ENCODE peak calls at places on chromosomes 5 and 9, in eight cellular contexts. One of them, this sample, is unnamed.
A peak's percentile ranks its signal among the peaks of the same experiment; 100 is the strongest.

GRCh38 chr9:135888766-135889394 is 18.5 kb downstream of the CAMSAP1 start:
- DNase-seq in EL: no peak
- DNase-seq in NB4: no peak
- DNase-seq in endothelial cell: no peak
- DNase-seq in SJSA1: no peak
- DNase-seq in pancreas: no peak
- DNase-seq in activated T-helper 1 cell treated with anti-CD3 and anti-CD28 coated beads, Interleukin-12 subunit alpha, Interleukin-12 subunit beta, Interleukin-2, Interleukin-4 antibody, amounts not matched to agents 30 ng/mL and 10 ng/mL and 1 ng/mL, durations not matched to agents 14 hours and 24 hours and 36 hours: no peak
- DNase-seq in T-helper 1 cell: no peak
- DNase-seq in this sample: no peak

GRCh38 chr5:99317136-99317535 is 388.3 kb upstream of the CHD1 start:
- DNase-seq in endothelial cell: no peak
- DNase-seq in pancreas: no peak
- DNase-seq in NB4: peak; percentile 16
- DNase-seq in T-helper 1 cell: no peak
- DNase-seq in SJSA1: no peak
- DNase-seq in EL: no peak
- DNase-seq in activated T-helper 1 cell treated with anti-CD3 and anti-CD28 coated beads, Interleukin-12 subunit alpha, Interleukin-12 subunit beta, Interleukin-2, Interleukin-4 antibody, amounts not matched to agents 30 ng/mL and 10 ng/mL and 1 ng/mL, durations not matched to agents 14 hours and 24 hours and 36 hours: no peak
- DNase-seq in this sample: no peak

GRCh38 chr9:6696178-6696577 is 50.6 kb upstream of the GLDC start:
- DNase-seq in T-helper 1 cell: no peak
- DNase-seq in endothelial cell: no peak
- DNase-seq in EL: no peak
- DNase-seq in SJSA1: no peak
- DNase-seq in pancreas: no peak
- DNase-seq in NB4: no peak
- DNase-seq in activated T-helper 1 cell treated with anti-CD3 and anti-CD28 coated beads, Interleukin-12 subunit alpha, Interleukin-12 subunit beta, Interleukin-2, Interleukin-4 antibody, amounts not matched to agents 30 ng/mL and 10 ng/mL and 1 ng/mL, durations not matched to agents 14 hours and 24 hours and 36 hours: no peak
- DNase-seq in this sample: no peak

GRCh38 chr9:90141723-90142122 is 500.9 kb downstream of the DIRAS2 start:
- DNase-seq in T-helper 1 cell: no peak
- DNase-seq in activated T-helper 1 cell treated with anti-CD3 and anti-CD28 coated beads, Interleukin-12 subunit alpha, Interleukin-12 subunit beta, Interleukin-2, Interleukin-4 antibody, amounts not matched to agents 30 ng/mL and 10 ng/mL and 1 ng/mL, durations not matched to agents 14 hours and 24 hours and 36 hours: no peak
- DNase-seq in SJSA1: no peak
- DNase-seq in EL: no peak
- DNase-seq in NB4: peak; percentile 42
- DNase-seq in pancreas: no peak
- DNase-seq in endothelial cell: no peak
- DNase-seq in this sample: no peak

GRCh38 chr5:172887735-172888134 is 53.7 kb downstream of the ERGIC1 start:
- DNase-seq in SJSA1: no peak
- DNase-seq in NB4: no peak
- DNase-seq in T-helper 1 cell: no peak
- DNase-seq in EL: peak; percentile 87
- DNase-seq in endothelial cell: peak; percentile 69
- DNase-seq in pancreas: no peak
- DNase-seq in activated T-helper 1 cell treated with anti-CD3 and anti-CD28 coated beads, Interleukin-12 subunit alpha, Interleukin-12 subunit beta, Interleukin-2, Interleukin-4 antibody, amounts not matched to agents 30 ng/mL and 10 ng/mL and 1 ng/mL, durations not matched to agents 14 hours and 24 hours and 36 hours: no peak
- DNase-seq in this sample: no peak

GRCh38 chr5:37740331-37741066 is 99.3 kb downstream of the GDNF start:
- DNase-seq in EL: peak; percentile 66
- DNase-seq in NB4: no peak
- DNase-seq in T-helper 1 cell: no peak
- DNase-seq in activated T-helper 1 cell treated with anti-CD3 and anti-CD28 coated beads, Interleukin-12 subunit alpha, Interleukin-12 subunit beta, Interleukin-2, Interleukin-4 antibody, amounts not matched to agents 30 ng/mL and 10 ng/mL and 1 ng/mL, durations not matched to agents 14 hours and 24 hours and 36 hours: no peak
- DNase-seq in pancreas: no peak
- DNase-seq in SJSA1: no peak
- DNase-seq in endothelial cell: no peak
- DNase-seq in this sample: no peak

GRCh38 chr5:19855929-19856328 is 132.1 kb downstream of the CDH18 start:
- DNase-seq in activated T-helper 1 cell treated with anti-CD3 and anti-CD28 coated beads, Interleukin-12 subunit alpha, Interleukin-12 subunit beta, Interleukin-2, Interleukin-4 antibody, amounts not matched to agents 30 ng/mL and 10 ng/mL and 1 ng/mL, durations not matched to agents 14 hours and 24 hours and 36 hours: no peak
- DNase-seq in NB4: no peak
- DNase-seq in pancreas: no peak
- DNase-seq in T-helper 1 cell: no peak
- DNase-seq in endothelial cell: no peak
- DNase-seq in SJSA1: no peak
- DNase-seq in EL: peak; percentile 55
- DNase-seq in this sample: no peak

GRCh38 chr9:129098328-129098727 is 12.3 kb downstream of the CRAT start:
- DNase-seq in activated T-helper 1 cell treated with anti-CD3 and anti-CD28 coated beads, Interleukin-12 subunit alpha, Interleukin-12 subunit beta, Interleukin-2, Interleukin-4 antibody, amounts not matched to agents 30 ng/mL and 10 ng/mL and 1 ng/mL, durations not matched to agents 14 hours and 24 hours and 36 hours: no peak
- DNase-seq in endothelial cell: no peak
- DNase-seq in NB4: no peak
- DNase-seq in T-helper 1 cell: no peak
- DNase-seq in EL: no peak
- DNase-seq in SJSA1: no peak
- DNase-seq in pancreas: no peak
- DNase-seq in this sample: no peak

GRCh38 chr5:160312960-160313734 is 783 bp upstream of the CCNJL start:
- DNase-seq in endothelial cell: no peak
- DNase-seq in EL: no peak
- DNase-seq in T-helper 1 cell: no peak
- DNase-seq in SJSA1: no peak
- DNase-seq in NB4: peak; percentile 37
- DNase-seq in pancreas: no peak
- DNase-seq in activated T-helper 1 cell treated with anti-CD3 and anti-CD28 coated beads, Interleukin-12 subunit alpha, Interleukin-12 subunit beta, Interleukin-2, Interleukin-4 antibody, amounts not matched to agents 30 ng/mL and 10 ng/mL and 1 ng/mL, durations not matched to agents 14 hours and 24 hours and 36 hours: no peak
- DNase-seq in this sample: no peak

GRCh38 chr5:40240671-40241070 is 439.0 kb upstream of the PTGER4 start:
- DNase-seq in pancreas: no peak
- DNase-seq in NB4: no peak
- DNase-seq in T-helper 1 cell: no peak
- DNase-seq in activated T-helper 1 cell treated with anti-CD3 and anti-CD28 coated beads, Interleukin-12 subunit alpha, Interleukin-12 subunit beta, Interleukin-2, Interleukin-4 antibody, amounts not matched to agents 30 ng/mL and 10 ng/mL and 1 ng/mL, durations not matched to agents 14 hours and 24 hours and 36 hours: no peak
- DNase-seq in SJSA1: no peak
- DNase-seq in endothelial cell: no peak
- DNase-seq in EL: no peak
- DNase-seq in this sample: no peak